ENCODE peak calls at places on chromosomes 7 and 10, in four cellular contexts. Z, R, V and X are unnamed samples.

GRCh38 chr10:90437452-90437851 is 420.4 kb downstream of the HTR7 start:
- DNase-seq in Z (no peak), R (no peak), V (no peak), X (no peak)

GRCh38 chr7:48899932-48900331 is 24.4 kb upstream of the CDC14C start:
- DNase-seq in Z (no peak), R (no peak), V (no peak), X (no peak)

GRCh38 chr10:60376953-60377352 is 12.7 kb downstream of the ANK3 start:
- DNase-seq in Z (no peak), R (no peak), V (no peak), X (no peak)

GRCh38 chr7:88888684-88889083 is 93.1 kb upstream of the TEX47 start:
- DNase-seq in Z (no peak), R (no peak), V (no peak), X (no peak)

GRCh38 chr7:92835851-92836488 is 403 bp downstream of the CDK6 start:
- DNase-seq in Z (peak), R (peak), V (peak), X (peak)

GRCh38 chr10:30580241-30580640 is 49.3 kb downstream of the LYZL2 start:
- DNase-seq in Z (no peak), R (no peak), V (no peak), X (no peak)

GRCh38 chr10:129952771-129953489 is 11.1 kb downstream of the EBF3 start:
- DNase-seq in Z (no peak), R (no peak), V (no peak), X (no peak)

GRCh38 chr10:133442191-133442966 is 11.4 kb upstream of the SCART1 start:
- DNase-seq in Z (no peak), R (no peak), V (no peak), X (no peak)

GRCh38 chr10:86681047-86681446 is 12.7 kb downstream of the LDB3 start:
- DNase-seq in Z (no peak), R (no peak), V (no peak), X (no peak)

GRCh38 chr10:123847686-123848432 is 43.7 kb downstream of the CPXM2 start:
- DNase-seq in Z (no peak), R (no peak), V (no peak), X (peak)

GRCh38 chr7:87345962-87346371 is 503 bp downstream of the CROT start:
- DNase-seq in Z (no peak), R (no peak), V (no peak), X (no peak)

GRCh38 chr7:46908770-46909169 is 673.1 kb downstream of the TNS3 start:
- DNase-seq in Z (no peak), R (no peak), V (no peak), X (no peak)

GRCh38 chr7:26147030-26147429 is 5.0 kb upstream of the NFE2L3 start:
- DNase-seq in Z (no peak), R (no peak), V (no peak), X (peak)

GRCh38 chr10:29012926-29013554 is 275.8 kb upstream of the LYZL1 start:
- DNase-seq in Z (no peak), R (no peak), V (no peak), X (no peak)

GRCh38 chr7:7795203-7795602 is 76.8 kb upstream of the RPA3 start:
- DNase-seq in Z (no peak), R (no peak), V (no peak), X (no peak)

GRCh38 chr10:9762966-9763656 is 1254.6 kb upstream of the CELF2 start:
- DNase-seq in Z (no peak), R (no peak), V (no peak), X (no peak)

GRCh38 chr10:11934262-11934661 is 108.3 kb downstream of the UPF2 start:
- DNase-seq in Z (no peak), R (no peak), V (no peak), X (no peak)

GRCh38 chr7:1512781-1513656 is 8.8 kb upstream of the INTS1 start:
- DNase-seq in Z (peak), R (no peak), V (no peak), X (peak)

GRCh38 chr7:156374335-156374734 is 266.2 kb upstream of the RNF32 start:
- DNase-seq in Z (no peak), R (no peak), V (no peak), X (no peak)

GRCh38 chr10:11882646-11883375 is 59.7 kb downstream of the PROSER2 start:
- DNase-seq in Z (no peak), R (no peak), V (no peak), X (no peak)

GRCh38 chr7:117085769-117086463 is 132.6 kb downstream of the ST7 start:
- DNase-seq in Z (peak), R (no peak), V (no peak), X (no peak)

GRCh38 chr7:150823484-150824126 is 23.0 kb downstream of the TMEM176A start:
- DNase-seq in Z (peak), R (no peak), V (no peak), X (no peak)

GRCh38 chr7:32890010-32890552 is 1.5 kb downstream of the KBTBD2 start:
- DNase-seq in Z (peak), R (peak), V (no peak), X (no peak)

GRCh38 chr10:88042162-88043100 is 179.0 kb downstream of the PTEN start:
- DNase-seq in Z (peak), R (no peak), V (no peak), X (no peak)

GRCh38 chr7:110065112-110065511 is 1025.8 kb upstream of the LRRN3 start:
- DNase-seq in Z (no peak), R (no peak), V (no peak), X (no peak)

GRCh38 chr10:80501913-80502521 is 35.7 kb upstream of the SH2D4B start:
- DNase-seq in Z (no peak), R (no peak), V (no peak), X (no peak)

GRCh38 chr7:19116121-19117080 is 1.0 kb downstream of the TWIST1 start:
- DNase-seq in Z (no peak), R (no peak), V (peak), X (peak)

GRCh38 chr7:117020605-117021002 is 67.3 kb downstream of the ST7 start:
- DNase-seq in Z (no peak), R (no peak), V (no peak), X (no peak)

GRCh38 chr7:32502656-32503189 is 7.4 kb downstream of the AVL9 start:
- DNase-seq in Z (no peak), R (no peak), V (no peak), X (no peak)

GRCh38 chr7:131107343-131108211 is 220.1 kb upstream of the MKLN1 start:
- DNase-seq in Z (peak), R (peak), V (peak), X (peak)

GRCh38 chr10:43944742-43945730 is 296.4 kb upstream of the ZNF32 start:
- DNase-seq in Z (no peak), R (no peak), V (peak), X (no peak)

GRCh38 chr10:133125901-133126300 is 34.1 kb upstream of the KNDC1 start:
- DNase-seq in Z (no peak), R (no peak), V (no peak), X (no peak)

GRCh38 chr7:96306385-96307125 is 15.3 kb downstream of the SLC25A13 start:
- DNase-seq in Z (no peak), R (no peak), V (no peak), X (no peak)

GRCh38 chr10:7171825-7172224 is 239.0 kb downstream of the SFMBT2 start:
- DNase-seq in Z (no peak), R (no peak), V (no peak), X (no peak)

GRCh38 chr10:84095821-84096497 is 43.4 kb upstream of the GHITM start:
- DNase-seq in Z (no peak), R (no peak), V (no peak), X (no peak)

GRCh38 chr10:23522345-23522744 is 83.5 kb downstream of the OTUD1 start:
- DNase-seq in Z (no peak), R (no peak), V (no peak), X (no peak)

GRCh38 chr10:23528419-23528818 is 89.5 kb downstream of the OTUD1 start:
- DNase-seq in Z (no peak), R (no peak), V (no peak), X (no peak)

GRCh38 chr10:23523251-23523650 is 84.4 kb downstream of the OTUD1 start:
- DNase-seq in Z (no peak), R (peak), V (no peak), X (no peak)

GRCh38 chr10:23521735-23522134 is 82.9 kb downstream of the OTUD1 start:
- DNase-seq in Z (no peak), R (no peak), V (no peak), X (no peak)

GRCh38 chr10:23525406-23525805 is 86.5 kb downstream of the OTUD1 start:
- DNase-seq in Z (no peak), R (peak), V (no peak), X (peak)
- TF ChIP-seq PHF8 in Z (no peak), R (no peak), V (no peak), X (no peak)

DNA sequence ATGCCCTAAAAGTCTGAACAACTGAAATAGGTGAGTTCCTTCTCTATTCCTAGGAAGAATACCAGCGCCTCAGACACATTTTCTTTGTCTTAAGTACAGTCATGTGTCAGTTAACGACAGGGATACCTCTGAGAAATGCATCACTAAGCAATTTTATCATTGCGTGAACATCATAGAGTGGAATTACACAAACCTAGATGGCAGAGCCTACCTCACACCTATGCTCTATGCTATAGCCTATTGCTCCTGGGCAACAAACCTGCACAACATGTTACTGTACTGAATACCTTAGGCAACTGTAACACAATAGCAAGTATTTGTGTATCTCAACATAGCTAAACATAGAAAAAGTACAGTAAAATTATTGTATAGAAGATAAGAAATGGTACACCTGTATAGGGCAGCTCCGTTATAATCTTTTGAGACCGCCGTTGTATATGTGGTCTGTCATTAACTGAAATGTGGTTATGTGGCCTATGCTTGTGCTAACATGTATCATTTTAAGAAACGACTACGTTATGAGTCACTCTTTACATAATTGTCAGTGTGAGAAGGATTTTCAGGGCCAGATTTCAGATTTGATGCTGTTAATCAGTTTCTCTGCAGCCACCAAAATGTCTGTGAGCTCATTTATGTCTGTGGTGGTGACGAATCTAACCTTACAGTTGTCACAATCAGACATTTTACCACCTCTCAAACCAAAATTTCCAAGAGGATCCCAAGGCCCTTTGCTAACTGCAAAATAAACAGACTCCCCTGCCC is 66.1 kb upstream of the STK17A start:
- DNase-seq in Z (no peak), R (no peak), V (no peak), X (no peak)
- TF ChIP-seq PHF8 in Z (no peak), R (no peak), V (no peak), X (no peak)

DNA sequence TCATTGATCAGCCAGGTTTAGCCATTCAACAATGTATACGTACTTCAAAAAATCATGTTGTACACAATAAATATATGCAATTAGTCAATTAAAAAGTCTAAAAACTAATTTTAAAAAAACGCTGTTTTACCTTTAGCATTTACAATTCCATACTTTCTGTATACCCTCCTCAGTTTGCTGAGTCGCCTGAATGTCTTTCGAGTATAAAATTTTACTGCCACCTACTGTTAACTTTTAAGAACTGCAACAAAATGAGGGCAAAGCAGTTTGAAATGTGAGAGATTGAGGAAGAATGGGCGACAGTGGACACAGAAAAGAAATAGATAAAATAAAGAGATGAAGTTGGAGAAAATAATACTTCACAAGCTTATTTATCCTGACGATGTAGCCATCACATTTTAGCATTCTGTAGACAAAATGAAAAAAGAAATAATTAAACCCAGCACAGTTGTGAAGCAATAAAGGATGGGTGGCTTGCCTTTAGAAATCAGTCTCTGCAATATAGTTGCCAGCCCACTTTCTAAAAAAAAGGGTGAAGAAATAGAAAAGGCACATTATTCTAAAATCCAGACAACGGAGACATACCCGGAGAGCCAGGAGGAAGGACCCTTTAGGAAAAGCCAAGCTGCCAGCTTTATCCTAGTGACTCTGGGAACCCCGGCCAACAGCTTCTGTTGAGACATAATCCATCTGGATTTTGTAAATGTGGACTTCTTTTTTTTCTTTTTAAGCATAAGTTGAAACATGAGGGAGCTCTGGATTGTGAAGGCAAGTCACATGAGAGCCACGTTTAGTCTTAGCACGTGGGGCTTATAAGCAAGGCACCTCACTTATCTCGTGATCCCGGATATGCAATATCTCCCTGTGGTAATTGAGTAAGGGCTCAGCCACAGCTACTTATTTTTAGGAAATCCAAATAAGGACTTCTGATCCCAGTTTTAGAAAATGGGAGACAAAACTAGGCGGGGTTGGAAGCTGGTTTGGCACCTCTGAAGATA is 110.9 kb upstream of the PTN start:
- DNase-seq in Z (peak), R (peak), V (no peak), X (peak)
- TF ChIP-seq PHF8 in Z (no peak), R (no peak), V (no peak), X (no peak)

GRCh38 chr7:36747969-36748574 is 23.8 kb upstream of the AOAH start:
- DNase-seq in Z (no peak), R (no peak), V (no peak), X (no peak)

GRCh38 chr7:36752026-36752735 is 27.9 kb upstream of the AOAH start:
- DNase-seq in Z (no peak), R (no peak), V (no peak), X (no peak)

GRCh38 chr7:36746347-36746746 is 22.1 kb upstream of the AOAH start:
- DNase-seq in Z (no peak), R (no peak), V (no peak), X (no peak)

GRCh38 chr7:36747251-36747968 is 23.1 kb upstream of the AOAH start:
- DNase-seq in Z (no peak), R (no peak), V (no peak), X (no peak)

DNA sequence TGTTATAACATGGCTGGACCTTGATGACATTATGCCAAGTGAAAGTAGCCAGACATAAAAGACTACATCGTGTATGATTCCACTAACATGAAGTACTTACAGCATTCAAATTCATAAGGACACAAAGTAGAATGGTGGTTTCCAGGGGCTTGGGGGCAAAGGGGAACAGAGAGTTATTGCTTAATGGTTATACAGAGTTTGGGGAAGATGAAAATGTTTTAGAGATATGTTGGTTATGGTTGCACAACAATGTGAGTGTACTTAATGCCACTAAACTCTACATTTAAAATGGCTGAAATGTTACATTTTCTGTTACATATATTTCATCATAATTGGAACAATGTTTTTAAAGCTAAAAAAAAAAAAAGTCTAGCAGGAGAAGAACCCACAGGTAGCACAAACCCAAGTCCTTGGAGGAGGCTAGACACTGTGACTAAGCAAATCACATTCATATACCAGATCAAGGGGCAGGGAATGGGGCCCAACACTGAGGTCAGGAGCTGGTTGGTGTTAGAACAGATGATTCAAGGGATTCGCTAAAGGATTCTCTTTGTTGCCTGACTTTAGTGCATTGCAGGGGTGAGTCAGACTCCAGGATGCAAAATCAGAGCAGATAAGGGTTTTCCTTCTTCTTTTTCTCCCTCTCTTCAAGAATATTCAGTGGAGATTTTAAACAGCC is 25.1 kb upstream of the AOAH start:
- DNase-seq in Z (no peak), R (no peak), V (no peak), X (peak)
- TF ChIP-seq PHF8 in Z (no peak), R (no peak), V (no peak), X (no peak)

GRCh38 chr10:128274938-128275337 is 148.7 kb upstream of the MKI67 start:
- DNase-seq in Z (peak), R (no peak), V (no peak), X (no peak)
- TF ChIP-seq PHF8 in Z (no peak), R (no peak), V (no peak), X (no peak)

GRCh38 chr10:95278061-95278988 is 12.5 kb downstream of the PDLIM1 start:
- DNase-seq in Z (peak), R (peak), V (peak), X (peak)

GRCh38 chr10:95277201-95277570 is 13.6 kb downstream of the PDLIM1 start:
- DNase-seq in Z (no peak), R (no peak), V (peak), X (no peak)

GRCh38 chr10:95277614-95278013 is 13.2 kb downstream of the PDLIM1 start:
- DNase-seq in Z (no peak), R (no peak), V (peak), X (no peak)

GRCh38 chr10:95275726-95276366 is 15.0 kb downstream of the PDLIM1 start:
- DNase-seq in Z (no peak), R (no peak), V (no peak), X (no peak)

GRCh38 chr10:95276367-95277200 is 14.2 kb downstream of the PDLIM1 start:
- DNase-seq in Z (peak), R (no peak), V (peak), X (no peak)
- TF ChIP-seq PHF8 in Z (no peak), R (no peak), V (no peak), X (no peak)